ENCODE peak calls at places on chromosomes 3 and 15, in five cellular contexts. R is K562, O is HCT116, C is H1, J is GM12878. H is an unnamed sample. For H3K4me1, the result is how much of the 10 kb centered on the place peaks cover.

GRCh38 chr15:63234479-63234878 is 42.9 kb upstream of the APH1B start:
- DNase-seq in R (no peak), O (no peak), C (no peak), J (no peak), H (no peak)

GRCh38 chr15:66907826-66908502 is 157.4 kb upstream of the SMAD3 start:
- DNase-seq in R (no peak), O (no peak), C (no peak), J (peak), H (peak)

GRCh38 chr15:89315375-89315929 is 19.2 kb downstream of the POLG start:
- DNase-seq in R (no peak), O (no peak), C (no peak), J (no peak), H (peak)

GRCh38 chr3:129054605-129055104 is 5.9 kb upstream of the GP9 start:
- DNase-seq in R (peak), O (no peak), C (no peak), J (no peak), H (peak)

GRCh38 chr15:80495406-80495942 is 91.3 kb downstream of the ARNT2 start:
- DNase-seq in R (no peak), O (no peak), C (no peak), J (no peak), H (peak)

GRCh38 chr3:106108925-106109324 is 240.1 kb upstream of the CBLB start:
- DNase-seq in R (no peak), O (no peak), C (no peak), J (no peak), H (no peak)

GRCh38 chr3:25035511-25035910 is 392.6 kb upstream of the RARB start:
- DNase-seq in R (no peak), O (no peak), C (no peak), J (no peak), H (no peak)

GRCh38 chr15:54082836-54083492 is 104.7 kb downstream of the UNC13C start:
- DNase-seq in R (peak), O (no peak), C (peak), J (no peak), H (peak)

GRCh38 chr3:127744875-127745274 is 72.1 kb downstream of the ABTB1 start:
- DNase-seq in R (no peak), O (no peak), C (no peak), J (no peak), H (no peak)

GRCh38 chr3:27415202-27415601 is 46.0 kb upstream of the NEK10 start:
- DNase-seq in R (no peak), O (no peak), C (no peak), J (no peak), H (no peak)

GRCh38 chr3:31255007-31255603 is 277.6 kb upstream of the STT3B start:
- DNase-seq in R (no peak), O (no peak), C (no peak), J (no peak), H (peak)

GRCh38 chr3:102444101-102444500 is 9.3 kb downstream of the ZPLD1 start:
- DNase-seq in R (no peak), O (no peak), C (no peak), J (no peak), H (no peak)

GRCh38 chr15:31129769-31130303 is 28.3 kb upstream of the TRPM1 start:
- DNase-seq in R (no peak), O (no peak), C (no peak), J (no peak), H (no peak)

GRCh38 chr3:129506272-129506742 is 22.1 kb upstream of the RHO start:
- DNase-seq in R (no peak), O (no peak), C (no peak), J (no peak), H (no peak)

GRCh38 chr3:179673522-179673921 is 20.7 kb downstream of the USP13 start:
- DNase-seq in R (no peak), O (no peak), C (no peak), J (no peak), H (no peak)

GRCh38 chr15:52392008-52392687 is 96.5 kb upstream of the MYO5C start:
- DNase-seq in R (no peak), O (no peak), C (no peak), J (no peak), H (no peak)

GRCh38 chr3:115790759-115791158 is 167.4 kb downstream of the GAP43 start:
- DNase-seq in R (peak), O (peak), C (no peak), J (no peak), H (peak)

GRCh38 chr3:23324745-23325144 is 121.6 kb downstream of the UBE2E2 start:
- DNase-seq in R (no peak), O (no peak), C (no peak), J (peak), H (no peak)

GRCh38 chr3:99114565-99115291 is 213.2 kb upstream of the DCBLD2 start:
- DNase-seq in R (peak), O (peak), C (peak), J (no peak), H (peak)

GRCh38 chr3:23304424-23304823 is 101.3 kb downstream of the UBE2E2 start:
- DNase-seq in R (no peak), O (no peak), C (no peak), J (no peak), H (no peak)

GRCh38 chr15:29677871-29678431 is 144.3 kb downstream of the TJP1 start:
- DNase-seq in R (no peak), O (no peak), C (no peak), J (no peak), H (no peak)

GRCh38 chr3:13565581-13566461 is 16.9 kb downstream of the FBLN2 start:
- DNase-seq in R (no peak), O (no peak), C (no peak), J (no peak), H (no peak)

GRCh38 chr15:38128389-38128788 is 124.2 kb upstream of the SPRED1 start:
- DNase-seq in R (no peak), O (no peak), C (no peak), J (no peak), H (no peak)

GRCh38 chr15:91909111-91909510 is 55.6 kb downstream of the SLCO3A1 start:
- DNase-seq in R (no peak), O (no peak), C (no peak), J (no peak), H (no peak)

GRCh38 chr3:124248471-124249028 is 256.6 kb upstream of the ROPN1 start:
- DNase-seq in R (peak), O (no peak), C (no peak), J (no peak), H (no peak)

GRCh38 chr15:39413558-39413957 is 167.3 kb upstream of the THBS1 start:
- DNase-seq in R (no peak), O (no peak), C (no peak), J (peak), H (no peak)

GRCh38 chr3:59968510-59968909 is 918.7 kb upstream of the CFAP20DC start:
- DNase-seq in R (no peak), O (no peak), C (no peak), J (no peak), H (no peak)

GRCh38 chr3:71905426-71905825 is 120.5 kb upstream of the PROK2 start:
- DNase-seq in R (no peak), O (no peak), C (no peak), J (peak), H (no peak)

GRCh38 chr3:66656608-66657007 is 155.8 kb upstream of the LRIG1 start:
- DNase-seq in R (no peak), O (no peak), C (no peak), J (no peak), H (peak)

GRCh38 chr3:36193448-36193847 is 186.9 kb upstream of the STAC start:
- DNase-seq in R (no peak), O (no peak), C (no peak), J (no peak), H (no peak)

GRCh38 chr3:66355394-66355793 is 134.6 kb downstream of the SLC25A26 start:
- DNase-seq in R (no peak), O (no peak), C (no peak), J (no peak), H (no peak)

GRCh38 chr3:142270407-142270806 is 45.0 kb upstream of the GK5 start:
- DNase-seq in R (no peak), O (no peak), C (no peak), J (no peak), H (no peak)

GRCh38 chr3:150599611-150600297 is 3.4 kb upstream of the SELENOT start:
- DNase-seq in R (peak), O (peak), C (no peak), J (no peak), H (no peak)

GRCh38 chr15:69643476-69643875 is 190.9 kb downstream of the RPLP1 start:
- DNase-seq in R (no peak), O (no peak), C (peak), J (no peak), H (no peak)

GRCh38 chr15:97993310-97993738 is 32.8 kb downstream of the ARRDC4 start:
- DNase-seq in R (peak), O (no peak), C (no peak), J (no peak), H (no peak)
- H3K4me1 ChIP-seq in R (under half), O (under half), C (under half), J (under half), H (under half)

GRCh38 chr3:57158813-57159678 is 6.1 kb downstream of the IL17RD start:
- DNase-seq in R (no peak), O (peak), C (no peak), J (no peak), H (no peak)
- TF ChIP-seq SP1 in R (no peak), O (no peak), C (no peak), J (no peak), H (no peak)

DNA sequence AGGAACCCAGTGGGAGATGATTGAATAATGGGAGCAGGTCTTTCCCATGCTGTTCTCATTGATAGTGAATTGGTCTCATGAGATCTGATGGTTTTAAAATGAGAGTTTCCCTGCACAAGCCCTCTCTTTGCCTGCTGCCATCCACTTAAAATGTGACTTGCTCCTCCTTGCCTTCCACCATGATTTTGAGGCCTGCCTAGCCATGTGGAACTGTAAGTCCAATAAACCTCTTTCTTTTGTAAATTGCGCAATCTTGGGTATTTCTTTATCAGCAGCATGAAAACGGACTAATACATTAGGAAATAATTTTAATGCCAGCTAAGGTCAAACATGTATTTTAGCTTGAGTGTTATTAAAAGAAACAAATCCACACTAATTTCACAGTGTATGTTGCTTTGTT is 517.6 kb upstream of the ALCAM start:
- DNase-seq in R (no peak), O (no peak), C (no peak), J (no peak), H (no peak)
- H3K4me1 ChIP-seq in R (under half), O (under half), C (under half), J (under half), H (under half)

GRCh38 chr3:43692971-43693370 is 2.2 kb downstream of the ABHD5 start:
- DNase-seq in R (no peak), O (no peak), C (no peak), J (no peak), H (no peak)

GRCh38 chr3:43692085-43692484 is 1.3 kb downstream of the ABHD5 start:
- DNase-seq in R (peak), O (no peak), C (no peak), J (no peak), H (no peak)

GRCh38 chr3:43689766-43690399 is 855 bp upstream of the ABHD5 start:
- DNase-seq in R (no peak), O (no peak), C (no peak), J (no peak), H (no peak)

GRCh38 chr3:43690400-43691119 is at the start of gene ABHD5:
- DNase-seq in R (peak), O (peak), C (peak), J (peak), H (peak)

GRCh38 chr3:43691120-43692002 is 623 bp downstream of the ABHD5 start:
- DNase-seq in R (peak), O (peak), C (peak), J (no peak), H (peak)
- TF ChIP-seq SP1 in R (no peak), O (peak), C (no peak), J (no peak), H (no peak)

H was measured in HepG2.